ENCODE peak calls at places on chromosomes 1 and 21, in four cellular contexts. Z is CD8-positive, alpha-beta T cell; N is mesenchymal stem cell; W is ovary. G is an unnamed sample.

GRCh38 chr1:222694927-222695326 is 17.4 kb downstream of the AIDA start:
- DNase-seq in N (no peak), Z (no peak), W (no peak), G (no peak)

GRCh38 chr1:244371294-244372141 is 80.2 kb downstream of the ADSS2 start:
- DNase-seq in Z (no peak), W (no peak), N (no peak), G (no peak)

GRCh38 chr1:19484338-19484792 is 974 bp downstream of the CAPZB start:
- DNase-seq in Z (no peak), W (no peak), N (no peak), G (peak; percentile 80)

GRCh38 chr1:223323491-223324484 is 40.2 kb downstream of the SUSD4 start:
- DNase-seq in N (no peak), Z (no peak), W (no peak), G (no peak)

GRCh38 chr1:39422604-39423003 is 68.8 kb upstream of the BMP8A start:
- DNase-seq in W (no peak), N (no peak), Z (no peak), G (no peak)

GRCh38 chr1:193408782-193409293 is 222.4 kb upstream of the B3GALT2 start:
- DNase-seq in N (peak; percentile 90), Z (no peak), W (peak; percentile 95), G (peak; percentile 75)

GRCh38 chr1:159783724-159784123 is 3.0 kb downstream of the DUSP23 start:
- DNase-seq in Z (no peak), W (no peak), N (no peak), G (no peak)

GRCh38 chr21:33020558-33021100 is 5.1 kb upstream of the OLIG2 start:
- DNase-seq in Z (no peak), W (no peak), N (no peak), G (no peak)

GRCh38 chr1:245142976-245143375 is 11.8 kb upstream of the KIF26B start:
- DNase-seq in W (no peak), Z (no peak), N (no peak), G (no peak)

GRCh38 chr1:201911827-201912571 is 23.3 kb downstream of the SHISA4 start:
- DNase-seq in W (no peak), Z (no peak), N (no peak), G (no peak)

GRCh38 chr1:98400446-98400845 is 261.1 kb upstream of the SNX7 start:
- DNase-seq in N (no peak), W (no peak), Z (no peak), G (no peak)

GRCh38 chr1:46673749-46674182 is 2.1 kb downstream of the TEX38 start:
- DNase-seq in N (peak; percentile 66), W (no peak), Z (no peak), G (no peak)

GRCh38 chr1:155127105-155127671 is 488 bp upstream of the EFNA1 start:
- DNase-seq in N (peak; percentile 76), W (peak; percentile 44), Z (no peak), G (peak; percentile 82)

GRCh38 chr21:36917487-36918158 is 48.8 kb downstream of the HLCS start:
- DNase-seq in Z (no peak), N (peak; percentile 76), W (no peak), G (no peak)

GRCh38 chr1:186985889-186986491 is 157.2 kb downstream of the PLA2G4A start:
- DNase-seq in N (peak; percentile 78), Z (no peak), W (no peak), G (no peak)

GRCh38 chr21:31490471-31490870 is 146.4 kb upstream of the TIAM1 start:
- DNase-seq in W (no peak), Z (no peak), N (peak; percentile 3), G (no peak)

GRCh38 chr1:183023601-183024351 is 556 bp downstream of the LAMC1 start:
- DNase-seq in W (peak; percentile 63), Z (no peak), N (peak; percentile 72), G (peak; percentile 83)

GRCh38 chr1:39130297-39130696 is 74.2 kb upstream of the MACF1 start:
- DNase-seq in W (no peak), Z (no peak), N (peak; percentile 81), G (no peak)

GRCh38 chr1:3469104-3469848 is 14.8 kb downstream of the ARHGEF16 start:
- DNase-seq in W (no peak), N (no peak), Z (peak; percentile 14), G (peak; percentile 74)

GRCh38 chr1:194338241-194338948 is 1152.0 kb upstream of the B3GALT2 start:
- DNase-seq in Z (no peak), W (no peak), N (no peak), G (no peak)

GRCh38 chr1:208239518-208240381 is 4.4 kb downstream of the PLXNA2 start:
- DNase-seq in N (no peak), W (no peak), Z (no peak), G (no peak)

DNA sequence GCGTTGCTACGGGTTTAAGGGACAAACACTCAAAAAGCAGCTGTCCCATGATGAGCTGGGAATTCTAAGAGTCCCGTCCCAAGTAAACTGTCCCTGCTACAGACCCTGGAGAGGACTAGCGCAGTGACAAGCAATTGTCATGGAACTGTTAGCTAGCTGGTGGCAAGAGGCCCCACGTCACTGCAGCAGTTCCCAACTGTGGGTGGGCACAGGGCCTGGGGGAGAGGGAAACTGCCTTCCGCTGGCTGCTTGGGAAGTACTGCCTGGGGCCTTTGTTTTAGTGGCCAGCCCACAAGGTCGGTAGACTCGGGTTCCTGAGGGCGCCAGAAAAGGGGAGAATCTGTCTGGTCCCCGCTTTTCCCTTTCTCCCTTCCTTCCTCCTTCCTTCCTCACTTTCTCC is 97.4 kb downstream of the LACTBL1 start:
- DNase-seq in Z (no peak), W (no peak), N (no peak), G (no peak)
- H3K27ac ChIP-seq in Z (no peak overlapping the region), W (no peak overlapping the region), N (no peak overlapping the region), G (no peak overlapping the region)

GRCh38 chr1:232901255-232901654 is 49.2 kb upstream of the NTPCR start:
- DNase-seq in Z (no peak), N (peak; percentile 13), W (no peak), G (no peak)
- H3K4me3 ChIP-seq in Z (no peak overlapping the region), N (no peak overlapping the region), W (no peak overlapping the region), G (no peak overlapping the region)

DNA sequence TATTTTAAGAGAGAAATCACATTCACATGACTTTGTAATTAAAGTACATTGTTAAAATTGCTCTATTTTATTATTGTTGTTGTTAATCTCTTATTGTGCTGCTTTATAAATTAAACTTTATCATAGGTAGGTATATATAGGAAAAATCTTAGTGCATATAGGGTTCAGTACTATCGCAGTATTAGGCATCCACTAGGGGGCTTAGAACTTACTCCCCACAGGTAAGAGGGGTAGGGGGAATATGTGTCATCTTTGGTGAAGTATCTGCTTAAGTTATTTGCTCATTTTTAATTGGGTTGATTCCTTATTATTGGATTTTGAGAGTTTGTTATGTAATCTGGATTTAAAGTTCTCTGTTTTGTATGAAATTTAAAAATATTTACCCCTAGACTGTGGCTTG is 385.2 kb downstream of the DUSP10 start:
- DNase-seq in W (no peak), Z (no peak), N (no peak), G (no peak)
- H3K27ac ChIP-seq in W (no peak overlapping the region), Z (no peak overlapping the region), N (no peak overlapping the region), G (no peak overlapping the region)

GRCh38 chr1:26409191-26409751 is 1.3 kb upstream of the LIN28A start:
- DNase-seq in Z (no peak), N (no peak), W (no peak), G (no peak)
- H3K4me3 ChIP-seq in Z (peak overlapping the region; percentile 30), N (no peak overlapping the region), W (no peak overlapping the region), G (no peak overlapping the region)

GRCh38 chr1:27886744-27887143 is 14.4 kb downstream of the THEMIS2 start:
- DNase-seq in N (peak; percentile 16), Z (no peak), W (no peak), G (no peak)

GRCh38 chr1:27889506-27889905 is 17.2 kb downstream of the THEMIS2 start:
- DNase-seq in W (no peak), Z (no peak), N (no peak), G (no peak)

GRCh38 chr1:27887215-27888035 is 15.1 kb downstream of the THEMIS2 start:
- DNase-seq in W (no peak), Z (peak; percentile 53), N (no peak), G (no peak)

GRCh38 chr1:27886353-27886679 is 14.0 kb downstream of the THEMIS2 start:
- DNase-seq in Z (no peak), W (no peak), N (no peak), G (no peak)

DNA sequence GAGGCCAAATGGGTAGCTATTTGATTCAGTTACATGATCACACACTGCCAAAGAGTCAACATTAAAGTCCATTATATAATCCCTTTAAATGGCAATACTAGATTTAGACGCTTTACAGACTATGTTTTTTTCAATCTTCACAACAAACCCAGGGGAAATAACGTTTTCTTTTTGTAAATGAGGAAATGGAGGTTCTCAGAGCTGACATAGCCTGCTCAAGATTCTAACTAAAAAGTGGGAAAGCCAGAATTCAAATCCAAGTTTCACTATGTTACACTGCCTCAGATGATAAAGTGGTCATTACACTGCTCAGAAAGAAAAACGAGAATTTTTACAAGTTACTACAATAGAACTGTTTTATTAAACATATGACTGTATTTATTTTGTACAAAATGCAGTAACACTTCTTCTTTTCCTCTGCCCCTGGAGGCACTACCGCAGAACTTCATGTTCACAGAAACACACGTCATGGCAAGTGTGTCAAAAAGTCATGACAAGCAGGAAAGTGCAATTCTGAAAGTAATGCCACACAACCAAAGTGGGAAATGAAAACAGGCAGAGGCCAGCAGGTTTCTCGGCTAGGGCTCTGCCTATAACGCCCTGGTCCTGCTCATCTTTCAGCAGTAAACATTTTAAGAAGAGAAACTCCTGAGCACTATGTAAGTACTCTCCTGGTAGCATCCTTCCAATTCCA is 19.0 kb downstream of the THEMIS2 start:
- DNase-seq in Z (peak; percentile 36), N (no peak), W (no peak), G (no peak)
- H3K27ac ChIP-seq in Z (peak overlapping the region; percentile 29), N (no peak overlapping the region), W (no peak overlapping the region), G (no peak overlapping the region)

GRCh38 chr21:42527127-42527488 is 13.5 kb downstream of the SLC37A1 start:
- DNase-seq in Z (no peak), W (no peak), N (no peak), G (no peak)
- H3K4me3 ChIP-seq in Z (peak overlapping the region; percentile 36), W (no peak overlapping the region), N (no peak overlapping the region), G (no peak overlapping the region)

GRCh38 chr1:239816090-239816812 is 275.4 kb upstream of the FMN2 start:
- DNase-seq in Z (no peak), W (peak; percentile 64), N (peak; percentile 79), G (peak; percentile 78)
- H3K27ac ChIP-seq in Z (no peak overlapping the region), W (peak overlapping the region; percentile 68), N (peak overlapping the region; percentile 89), G (peak overlapping the region; percentile 100)

GRCh38 chr21:21291883-21292569 is 293.8 kb downstream of the NCAM2 start:
- DNase-seq in Z (no peak), N (no peak), W (no peak), G (no peak)
- H3K4me3 ChIP-seq in Z (no peak overlapping the region), N (no peak overlapping the region), W (no peak overlapping the region), G (no peak overlapping the region)